ENCODE peak calls at places on chromosomes 3 and 15, in four cellular contexts. X, J, H and R are unnamed samples.

GRCh38 chr3:16723994-16724393 is 118.8 kb upstream of the DAZL start:
- DNase-seq in X (peak; percentile 6), J (no peak), H (no peak), R (no peak)

GRCh38 chr15:89778861-89779260 is 2.7 kb downstream of the MESP2 start:
- DNase-seq in X (no peak), J (no peak), H (no peak), R (no peak)

GRCh38 chr3:197175503-197175902 is 122.9 kb downstream of the DLG1 start:
- DNase-seq in X (peak; percentile 37), J (no peak), H (no peak), R (no peak)

GRCh38 chr3:157104928-157105652 is 54.9 kb downstream of the CCNL1 start:
- DNase-seq in X (no peak), J (no peak), H (no peak), R (peak; percentile 42)

GRCh38 chr3:74415731-74416130 is 198.7 kb downstream of the CNTN3 start:
- DNase-seq in X (no peak), J (no peak), H (no peak), R (no peak)

GRCh38 chr15:31488437-31489204 is 162.0 kb downstream of the KLF13 start:
- DNase-seq in X (peak; percentile 92), J (peak; percentile 39), H (no peak), R (peak; percentile 84)

GRCh38 chr3:193134895-193135294 is 106.1 kb upstream of the PLAAT1 start:
- DNase-seq in X (peak; percentile 16), J (no peak), H (no peak), R (no peak)

GRCh38 chr3:58604031-58604430 is 26.8 kb upstream of the FAM107A start:
- DNase-seq in X (no peak), J (no peak), H (no peak), R (no peak)

GRCh38 chr3:56985460-56986327 is 74.8 kb upstream of the SPATA12 start:
- DNase-seq in X (peak; percentile 44), J (no peak), H (peak; percentile 18), R (no peak)

GRCh38 chr3:171453175-171453868 is 6.9 kb downstream of the TNIK start:
- DNase-seq in X (no peak), J (no peak), H (no peak), R (no peak)

GRCh38 chr3:15064835-15065549 is at the start of gene MRPS25:
- DNase-seq in X (peak; percentile 92), J (peak; percentile 87), H (peak; percentile 87), R (peak; percentile 97)

GRCh38 chr15:60798821-60799220 is 319.9 kb upstream of the ICE2 start:
- DNase-seq in X (peak; percentile 47), J (no peak), H (peak; percentile 24), R (peak; percentile 46)

GRCh38 chr3:81242871-81243270 is 518.6 kb downstream of the GBE1 start:
- DNase-seq in X (peak; percentile 5), J (no peak), H (no peak), R (no peak)

GRCh38 chr3:154538566-154539360 is 108.8 kb upstream of the GPR149 start:
- DNase-seq in X (peak; percentile 41), J (no peak), H (no peak), R (no peak)

GRCh38 chr3:108389361-108389760 is 93.0 kb downstream of the HHLA2 start:
- DNase-seq in X (no peak), J (no peak), H (no peak), R (no peak)

GRCh38 chr15:57540736-57541135 is 51.0 kb upstream of the MYZAP start:
- DNase-seq in X (no peak), J (no peak), H (no peak), R (peak; percentile 71)

GRCh38 chr3:97692831-97693230 is 71.7 kb upstream of the ARL6 start:
- DNase-seq in X (no peak), J (no peak), H (no peak), R (no peak)

GRCh38 chr3:72661115-72661457 is 187.2 kb downstream of the SHQ1 start:
- DNase-seq in X (peak; percentile 22), J (no peak), H (no peak), R (no peak)

GRCh38 chr15:72288291-72288690 is 15.9 kb upstream of the PARP6 start:
- DNase-seq in X (no peak), J (no peak), H (no peak), R (no peak)

GRCh38 chr3:66565301-66565700 is 64.5 kb upstream of the LRIG1 start:
- DNase-seq in X (no peak), J (no peak), H (no peak), R (no peak)

GRCh38 chr3:160038862-160039562 is 50.4 kb downstream of the IL12A start:
- DNase-seq in X (peak; percentile 12), J (peak; percentile 56), H (no peak), R (peak; percentile 46)

GRCh38 chr15:58165661-58166060 is 27.5 kb downstream of the AQP9 start:
- DNase-seq in X (peak; percentile 39), J (peak; percentile 63), H (no peak), R (no peak)

GRCh38 chr15:57421540-57421939 is 45.2 kb downstream of the CGNL1 start:
- DNase-seq in X (no peak), J (no peak), H (no peak), R (no peak)

GRCh38 chr3:50342818-50343633 is 2.4 kb upstream of the RASSF1 start:
- DNase-seq in X (no peak), J (no peak), H (no peak), R (no peak)

GRCh38 chr3:46334911-46335478 is 18.9 kb upstream of the CCR2 start:
- DNase-seq in X (peak; percentile 60), J (no peak), H (no peak), R (no peak)

GRCh38 chr15:40506964-40507571 is 36.3 kb downstream of the CHST14 start:
- DNase-seq in X (peak; percentile 76), J (peak; percentile 77), H (peak; percentile 70), R (peak; percentile 86)

GRCh38 chr15:48393650-48394049 is 62.4 kb downstream of the DUT start:
- DNase-seq in X (no peak), J (no peak), H (no peak), R (no peak)

GRCh38 chr3:116077059-116077458 is 368.2 kb downstream of the LSAMP start:
- DNase-seq in X (no peak), J (no peak), H (no peak), R (no peak)

GRCh38 chr15:39748276-39748675 is 34.4 kb downstream of the FSIP1 start:
- DNase-seq in X (no peak), J (no peak), H (no peak), R (no peak)

GRCh38 chr3:103510760-103511159 is 1075.9 kb downstream of the ZPLD1 start:
- DNase-seq in X (no peak), J (no peak), H (no peak), R (no peak)

GRCh38 chr15:100263031-100263430 is 78.7 kb downstream of the ADAMTS17 start:
- DNase-seq in X (no peak), J (no peak), H (no peak), R (no peak)

GRCh38 chr15:71186971-71187960 is 72.0 kb downstream of the THSD4 start:
- DNase-seq in X (no peak), J (no peak), H (no peak), R (no peak)

GRCh38 chr3:127452321-127452821 is 138.2 kb downstream of the TPRA1 start:
- DNase-seq in X (no peak), J (peak; percentile 33), H (no peak), R (no peak)

GRCh38 chr15:47384776-47385175 is 332.5 kb upstream of the SEMA6D start:
- DNase-seq in X (no peak), J (no peak), H (no peak), R (no peak)

GRCh38 chr15:66472176-66472999 is 25.2 kb downstream of the SNAPC5 start:
- DNase-seq in X (peak; percentile 81), J (no peak), H (no peak), R (peak; percentile 80)

GRCh38 chr3:44893097-44893496 is 18.7 kb downstream of the TGM4 start:
- DNase-seq in X (peak; percentile 49), J (no peak), H (no peak), R (no peak)